ENCODE peak calls at places on chromosomes 4 and X, in four cellular contexts. A, J, F and Y are unnamed samples.
A peak's percentile ranks its signal among the peaks of the same experiment; 100 is the strongest.

GRCh38 chr4:105569014-105569850 is 16.8 kb downstream of the ARHGEF38 start:
- DNase-seq in J (no peak), F (no peak), A (no peak), Y (no peak)

GRCh38 chrX:131741103-131741581 is 197.3 kb downstream of the OR13H1 start:
- DNase-seq in F (peak; percentile 81), J (peak; percentile 78), A (peak; percentile 85), Y (no peak)

GRCh38 chrX:5380426-5380825 is 848.2 kb downstream of the NLGN4X start:
- DNase-seq in F (no peak), A (no peak), J (no peak), Y (no peak)

GRCh38 chr4:171583790-171584189 is 229.4 kb upstream of the GALNTL6 start:
- DNase-seq in F (no peak), J (no peak), A (no peak), Y (no peak)

GRCh38 chr4:37803348-37803973 is 23.0 kb upstream of the PGM2 start:
- DNase-seq in A (no peak), J (peak; percentile 50), F (peak; percentile 63), Y (peak; percentile 77)

GRCh38 chr4:16226816-16227461 is 668 bp upstream of the TAPT1 start:
- DNase-seq in J (no peak), A (peak; percentile 58), F (no peak), Y (peak; percentile 56)

GRCh38 chrX:103845165-103845653 is 13.2 kb upstream of the RAB9B start:
- DNase-seq in A (peak; percentile 56), F (peak; percentile 78), J (peak; percentile 26), Y (peak; percentile 59)

GRCh38 chrX:11908371-11908770 is 150.3 kb downstream of the MSL3 start:
- DNase-seq in J (peak; percentile 7), A (no peak), F (no peak), Y (peak; percentile 17)

GRCh38 chrX:134931550-134931949 is 59.2 kb upstream of the SMIM10 start:
- DNase-seq in J (no peak), A (no peak), F (no peak), Y (peak; percentile 9)

GRCh38 chr4:143372093-143372915 is 35.6 kb downstream of the GAB1 start:
- DNase-seq in F (no peak), A (no peak), J (no peak), Y (no peak)

GRCh38 chr4:86595426-86595805 is 1.3 kb downstream of the PTPN13 start:
- DNase-seq in J (no peak), A (no peak), F (peak; percentile 30), Y (no peak)

GRCh38 chr4:175562537-175562936 is 249.5 kb downstream of the GPM6A start:
- DNase-seq in F (no peak), A (no peak), J (no peak), Y (no peak)

GRCh38 chr4:28357985-28358384 is 1497.3 kb downstream of the STIM2 start:
- DNase-seq in J (no peak), F (peak; percentile 39), A (no peak), Y (no peak)

GRCh38 chr4:164239976-164240375 is 514.0 kb upstream of the SMIM31 start:
- DNase-seq in A (no peak), J (no peak), F (no peak), Y (no peak)

GRCh38 chr4:113762851-113763172 is 1.3 kb upstream of the CAMK2D start:
- DNase-seq in F (no peak), J (no peak), A (no peak), Y (no peak)

GRCh38 chr4:187478292-187479205 is 517.0 kb upstream of the ZFP42 start:
- DNase-seq in A (no peak), F (peak; percentile 95), J (no peak), Y (no peak)

GRCh38 chrX:39484669-39485068 is 613.1 kb downstream of the BCOR start:
- DNase-seq in F (no peak), A (no peak), J (no peak), Y (no peak)

GRCh38 chr4:6277935-6278800 is 8.5 kb downstream of the WFS1 start:
- DNase-seq in A (no peak), J (no peak), F (peak; percentile 6), Y (no peak)
- H3K27ac ChIP-seq in A (peak overlapping the region; percentile 81), J (no peak overlapping the region), F (peak overlapping the region; percentile 54), Y (no peak overlapping the region)

DNA sequence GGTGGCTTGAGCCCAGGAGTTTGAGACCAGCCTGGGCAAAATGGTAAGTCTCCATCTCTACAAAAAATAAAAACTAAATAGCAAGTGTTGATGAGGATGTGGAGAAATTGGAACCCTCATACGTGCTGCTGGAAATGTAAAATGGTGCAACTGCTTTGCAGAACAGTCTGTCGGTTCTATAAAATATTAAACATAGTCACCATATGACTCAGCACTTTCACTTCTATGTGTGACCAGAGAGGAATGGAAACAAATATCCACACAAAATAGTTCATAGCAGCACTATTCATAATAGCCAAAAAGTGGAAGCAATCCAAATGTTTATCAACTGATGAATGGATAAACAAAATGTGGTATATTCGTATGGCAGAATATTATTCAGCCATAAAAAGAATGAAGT is 60.8 kb upstream of the FMR1 start:
- DNase-seq in A (no peak), J (no peak), F (no peak), Y (no peak)
- H3K27ac ChIP-seq in A (no peak overlapping the region), J (no peak overlapping the region), F (no peak overlapping the region), Y (no peak overlapping the region)

GRCh38 chrX:109914114-109914849 is 88.6 kb upstream of the TMEM164 start:
- DNase-seq in A (no peak), F (no peak), J (no peak), Y (no peak)
- H3K27ac ChIP-seq in A (no peak overlapping the region), F (no peak overlapping the region), J (no peak overlapping the region), Y (no peak overlapping the region)

DNA sequence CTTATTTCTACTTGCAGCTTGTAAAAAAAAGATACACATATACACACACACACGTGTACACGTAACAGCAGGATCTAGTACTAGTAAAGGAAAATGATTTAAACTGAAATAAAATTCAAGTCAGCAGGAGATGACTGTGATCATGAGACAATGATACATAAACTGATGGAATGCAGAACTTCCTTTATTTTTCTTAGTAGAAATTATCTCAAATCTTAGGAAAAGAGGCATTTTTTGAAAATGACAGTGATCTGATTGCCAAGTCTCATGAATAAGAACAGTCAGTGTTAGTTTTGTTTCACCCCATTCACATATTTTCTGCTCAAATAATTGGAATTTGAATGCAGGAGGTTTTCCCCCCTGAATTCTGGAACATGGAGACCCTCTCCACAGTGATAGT is 11.2 kb downstream of the APBB2 start:
- DNase-seq in J (no peak), F (peak; percentile 63), A (no peak), Y (no peak)
- H3K27ac ChIP-seq in J (no peak overlapping the region), F (peak overlapping the region; percentile 26), A (peak overlapping the region; percentile 59), Y (no peak overlapping the region)

GRCh38 chr4:1870578-1871443 is at the start of gene NSD2:
- DNase-seq in A (peak; percentile 87), J (peak; percentile 86), F (peak; percentile 87), Y (peak; percentile 94)
- H3K27ac ChIP-seq in A (peak within 1 kb of the TSS; percentile 100), J (peak within 1 kb of the TSS; percentile 96), F (peak within 1 kb of the TSS; percentile 96), Y (peak within 1 kb of the TSS; percentile 88)

DNA sequence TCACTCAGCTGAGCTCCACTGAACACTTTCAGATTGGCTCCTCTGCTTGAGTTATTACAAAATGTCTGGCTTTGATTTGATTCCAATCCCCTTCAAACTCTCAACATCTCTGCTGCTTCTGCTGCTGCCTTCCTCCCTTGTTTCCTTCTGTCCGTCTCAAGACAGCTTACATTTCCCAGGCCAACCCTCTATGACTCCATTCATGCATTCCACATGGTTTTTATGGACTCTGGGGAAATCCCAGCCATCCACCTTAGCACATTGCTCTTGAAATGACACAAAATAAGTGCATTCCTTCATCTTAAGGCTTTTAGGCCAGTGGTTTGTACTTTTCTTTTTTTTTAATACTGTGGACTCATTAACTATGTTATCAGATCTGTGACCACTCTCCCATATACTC is 68.5 kb upstream of the TMEM164 start:
- DNase-seq in A (no peak), J (no peak), F (peak; percentile 21), Y (no peak)
- H3K27ac ChIP-seq in A (no peak overlapping the region), J (no peak overlapping the region), F (no peak overlapping the region), Y (no peak overlapping the region)

DNA sequence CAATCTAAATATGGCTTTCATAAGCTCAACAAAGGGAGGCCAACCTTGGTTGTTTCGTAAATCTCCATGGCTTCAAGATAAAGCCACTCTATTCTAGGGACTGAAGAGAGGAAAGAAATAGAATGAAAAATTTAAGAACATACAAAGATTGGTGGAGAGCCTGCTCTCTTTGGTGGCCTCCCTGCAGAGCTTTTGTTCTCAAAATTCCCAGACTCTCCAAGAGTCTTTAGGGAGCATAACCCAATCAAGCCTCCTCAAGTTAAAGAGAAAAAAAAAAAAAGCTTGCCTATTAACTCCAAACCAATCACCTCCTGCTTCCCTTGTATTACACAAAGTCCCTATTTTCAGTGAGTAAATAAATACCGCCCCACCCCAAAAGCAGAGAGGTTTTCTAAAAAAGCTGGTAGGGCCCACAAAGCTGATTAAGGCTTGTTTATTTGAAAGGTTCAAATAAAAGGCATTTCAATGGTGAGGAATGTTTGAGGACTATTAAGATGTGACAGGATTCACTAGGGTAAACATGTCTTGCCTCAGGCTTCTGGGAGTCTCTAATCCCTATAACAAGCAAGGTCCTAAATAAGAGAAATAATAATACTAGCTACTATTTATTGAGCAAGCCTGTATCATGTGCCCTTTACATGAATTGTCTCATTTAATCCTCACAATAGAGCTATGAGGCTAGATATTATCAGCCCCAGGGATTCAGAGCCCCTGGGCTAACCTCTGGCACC is 71.6 kb downstream of the GPC3 start:
- DNase-seq in F (no peak), J (no peak), A (no peak), Y (no peak)
- H3K27ac ChIP-seq in F (no peak overlapping the region), J (no peak overlapping the region), A (no peak overlapping the region), Y (no peak overlapping the region)